ENCODE peak calls at places on chromosomes 4 and X, in five cellular contexts. B is neural progenitor cell; M is mammary epithelial cell; F is sigmoid colon; Z is CD8-positive, alpha-beta T cell. P is an unnamed sample. For H3K36me3 and H3K27me3, the result is how much of the 10 kb centered on the place peaks cover.

GRCh38 chr4:120853101-120853940 is 69.2 kb downstream of the PRDM5 start:
- DNase-seq in Z (no peak), B (no peak), F (no peak), M (no peak), P (no peak)

GRCh38 chr4:16824278-16824806 is 74.1 kb downstream of the LDB2 start:
- DNase-seq in F (no peak), Z (no peak), M (no peak), B (no peak), P (no peak)

GRCh38 chr4:21733894-21734630 is 214.5 kb downstream of the KCNIP4 start:
- DNase-seq in F (no peak), Z (no peak), M (no peak), B (no peak), P (no peak)

GRCh38 chr4:61443813-61444510 is 243.8 kb downstream of the ADGRL3 start:
- DNase-seq in M (peak), F (no peak), Z (no peak), B (no peak), P (no peak)

GRCh38 chr4:153916273-153916755 is 127.4 kb upstream of the SFRP2 start:
- DNase-seq in Z (no peak), M (no peak), F (no peak), B (no peak), P (no peak)

GRCh38 chr4:53321151-53321987 is 44.5 kb downstream of the SCFD2 start:
- DNase-seq in Z (no peak), F (no peak), B (no peak), M (peak), P (no peak)

GRCh38 chrX:9326369-9326768 is 138.5 kb upstream of the TBL1X start:
- DNase-seq in Z (no peak), M (no peak), B (no peak), F (no peak), P (no peak)

GRCh38 chrX:154351183-154352011 is 23.0 kb downstream of the FLNA start:
- DNase-seq in M (no peak), Z (peak), B (no peak), F (no peak), P (peak)

GRCh38 chr4:81506731-81507130 is 35.0 kb upstream of the RASGEF1B start:
- DNase-seq in B (no peak), Z (no peak), M (no peak), F (no peak), P (no peak)

GRCh38 chr4:143287571-143287923 is 49.1 kb upstream of the GAB1 start:
- DNase-seq in F (no peak), Z (no peak), B (peak), M (no peak), P (peak)

GRCh38 chr4:139241784-139242151 is 38.3 kb downstream of the MGARP start:
- DNase-seq in B (no peak), M (no peak), Z (no peak), F (no peak), P (no peak)

GRCh38 chrX:109632906-109633504 is 8.0 kb upstream of the KCNE5 start:
- DNase-seq in M (no peak), Z (no peak), B (peak), F (no peak), P (peak)

GRCh38 chr4:23966720-23967119 is 76.9 kb upstream of the PPARGC1A start:
- DNase-seq in F (no peak), Z (no peak), M (no peak), B (peak), P (peak)

GRCh38 chrX:106921637-106922036 is 1.4 kb downstream of the CLDN2 start:
- DNase-seq in B (no peak), F (no peak), Z (no peak), M (no peak), P (no peak)

GRCh38 chr4:114807759-114808404 is 209.3 kb downstream of the UGT8 start:
- DNase-seq in M (peak), F (no peak), B (peak), Z (no peak), P (peak)

GRCh38 chrX:123167621-123168020 is 16.5 kb upstream of the GRIA3 start:
- DNase-seq in F (no peak), Z (no peak), B (no peak), M (no peak), P (no peak)

GRCh38 chrX:110055616-110056015 is 52.7 kb downstream of the TMEM164 start:
- DNase-seq in Z (no peak), F (no peak), B (no peak), M (no peak), P (no peak)

GRCh38 chr4:79621061-79621460 is 213.0 kb upstream of the GK2 start:
- DNase-seq in Z (no peak), B (no peak), F (no peak), M (no peak), P (no peak)

GRCh38 chrX:68894513-68895338 is 65.9 kb downstream of the EFNB1 start:
- DNase-seq in Z (peak), M (peak), F (peak), B (peak), P (peak)

GRCh38 chrX:42776195-42776594 is 1.8 kb downstream of the PPP1R2C start:
- DNase-seq in Z (no peak), F (no peak), B (no peak), M (no peak), P (no peak)

GRCh38 chrX:93259029-93259428 is 414.3 kb downstream of the NAP1L3 start:
- DNase-seq in B (no peak), M (no peak), Z (no peak), F (no peak), P (no peak)
- H3K36me3 ChIP-seq in B (under half), M (under half), Z (under half), F (under half), P (under half)

DNA sequence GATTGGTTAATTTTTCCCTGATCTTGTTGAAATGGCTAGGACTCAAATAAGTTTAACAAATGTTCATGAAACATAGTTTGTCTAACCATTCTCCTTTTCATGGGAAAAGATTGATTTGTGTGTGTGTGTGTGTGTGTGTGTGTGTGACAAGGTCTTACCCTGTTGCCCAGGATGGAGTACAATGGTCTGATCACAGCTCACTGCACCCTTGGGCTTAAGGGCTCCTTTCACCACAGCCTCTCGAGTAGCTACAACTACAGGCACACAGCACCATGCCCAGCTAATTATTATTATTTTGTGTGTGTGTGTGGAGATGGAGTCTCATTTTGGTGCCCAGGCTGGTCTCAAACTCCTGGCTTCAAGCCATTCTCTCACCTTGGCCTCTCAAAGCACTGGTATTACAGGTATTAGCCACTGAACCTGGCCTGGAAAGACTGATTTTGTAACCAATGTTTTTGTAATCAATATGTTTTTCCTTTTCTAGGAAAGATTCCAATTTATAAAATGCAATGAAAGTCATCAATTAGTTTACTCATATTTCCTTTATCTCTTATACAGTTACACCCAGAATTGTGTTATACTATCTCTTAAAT is 139.3 kb downstream of the CPE start:
- DNase-seq in Z (no peak), B (no peak), F (no peak), M (no peak), P (no peak)
- H3K4me3 ChIP-seq in Z (no peak), B (no peak), F (no peak), M (no peak), P (no peak)

GRCh38 chrX:12581546-12581945 is 209.7 kb upstream of the PRPS2 start:
- DNase-seq in Z (no peak), F (no peak), M (peak), B (no peak), P (peak)

GRCh38 chrX:12580548-12580947 is 210.7 kb upstream of the PRPS2 start:
- DNase-seq in F (no peak), M (peak), B (no peak), Z (no peak), P (no peak)

GRCh38 chrX:12579311-12579710 is 211.9 kb upstream of the PRPS2 start:
- DNase-seq in F (no peak), M (no peak), B (no peak), Z (no peak), P (no peak)

DNA sequence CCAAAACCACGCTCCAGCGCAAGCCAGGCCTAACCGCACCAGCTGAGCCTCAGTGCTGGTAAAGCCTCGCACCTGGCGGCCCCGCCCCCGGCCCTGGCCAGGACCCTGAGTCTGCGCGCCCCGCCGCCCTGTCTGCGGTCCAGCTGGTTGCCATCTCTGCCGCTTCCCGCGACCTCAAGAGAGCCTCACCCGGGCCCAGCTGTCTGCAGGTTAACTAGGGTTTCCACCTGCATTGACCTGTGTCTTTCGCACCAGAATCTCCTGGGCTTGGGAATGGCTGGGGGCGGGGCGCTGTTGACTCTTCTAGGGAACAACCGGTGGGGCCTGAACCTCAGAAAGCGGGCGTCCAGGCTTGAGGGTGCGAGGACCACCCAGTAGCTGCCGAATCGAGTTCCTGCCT is 207.7 kb upstream of the PRPS2 start:
- DNase-seq in B (no peak), Z (no peak), F (no peak), M (no peak), P (peak)
- H3K27me3 ChIP-seq in B (under half), Z (under half), F (under half), M (under half), P (under half)

GRCh38 chr4:88040707-88041106 is 33.3 kb downstream of the PKD2 start:
- DNase-seq in Z (no peak), M (no peak), F (no peak), B (no peak), P (no peak)

GRCh38 chr4:88043001-88043400 is 35.6 kb downstream of the PKD2 start:
- DNase-seq in M (no peak), F (no peak), B (no peak), Z (no peak), P (no peak)

GRCh38 chr4:88037936-88038335 is 30.5 kb downstream of the PKD2 start:
- DNase-seq in F (no peak), Z (no peak), M (no peak), B (no peak), P (no peak)

GRCh38 chr4:88043586-88044340 is 36.3 kb downstream of the PKD2 start:
- DNase-seq in F (no peak), Z (no peak), B (no peak), M (no peak), P (no peak)

GRCh38 chr4:88041626-88042025 is 34.2 kb downstream of the PKD2 start:
- DNase-seq in F (no peak), M (no peak), Z (no peak), B (no peak), P (no peak)
- H3K36me3 ChIP-seq in F (under half), M (under half), Z (under half), B (under half), P (under half)

DNA sequence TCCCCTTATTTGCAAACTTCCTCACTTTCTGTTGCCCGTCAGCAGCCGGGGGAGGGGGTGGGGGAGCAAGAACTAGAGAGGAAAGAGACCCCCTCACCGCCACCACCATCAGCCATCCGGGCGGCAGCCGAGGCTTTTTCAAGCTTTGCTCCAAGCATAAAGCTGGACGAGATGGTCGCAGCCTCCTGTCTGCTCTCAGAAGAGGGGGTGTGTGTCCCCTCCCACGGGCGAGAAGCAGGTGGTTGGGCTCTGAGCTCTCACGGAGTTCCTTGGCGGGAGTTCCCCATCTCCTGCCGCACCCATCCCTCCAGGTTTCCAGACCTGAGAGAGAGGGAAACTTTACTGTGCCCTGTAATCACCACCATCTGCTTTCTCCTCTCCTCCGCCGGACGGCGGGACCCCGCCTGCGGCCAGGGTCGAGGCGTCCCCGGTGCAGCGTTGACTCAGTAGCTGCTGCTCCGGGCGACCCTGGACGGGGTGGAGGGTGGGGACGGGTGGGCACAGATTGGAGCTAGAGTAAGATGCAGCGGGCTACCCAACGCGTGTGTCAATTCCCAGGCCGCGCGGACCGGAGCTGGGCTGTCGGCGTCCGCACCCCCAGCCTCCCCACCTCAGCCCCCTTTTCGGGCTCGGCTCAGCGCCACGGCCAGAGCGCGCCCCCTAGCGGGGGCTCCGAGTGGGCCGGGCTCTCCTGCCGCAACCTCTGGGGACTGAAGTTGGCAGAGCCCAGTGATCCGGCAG is 4.8 kb upstream of the ARX start:
- DNase-seq in B (peak), Z (no peak), M (no peak), F (no peak), P (peak)
- H3K4me3 ChIP-seq in B (peak), Z (no peak), M (peak), F (no peak), P (peak)

DNA sequence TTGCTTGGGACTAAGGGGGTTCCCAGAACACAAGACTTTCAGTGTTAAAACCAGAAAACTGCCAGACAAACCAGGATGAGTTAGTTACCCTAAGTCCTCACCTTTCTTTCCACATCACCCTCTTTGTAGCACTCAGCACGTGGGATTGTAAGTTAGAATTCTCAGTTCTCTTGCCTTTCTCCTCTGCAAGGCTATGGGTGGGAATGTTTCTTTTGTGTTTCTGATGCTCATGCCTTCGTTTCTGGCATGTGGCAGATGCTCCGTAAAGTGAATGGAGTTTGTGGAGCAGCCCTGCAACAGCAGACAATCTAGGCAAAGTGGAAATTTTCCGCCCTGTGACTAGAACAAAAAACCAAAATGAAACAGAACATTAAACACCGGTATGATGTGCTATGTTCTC is 64.7 kb upstream of the SPP1 start:
- DNase-seq in M (no peak), F (no peak), B (peak), Z (no peak), P (no peak)
- H3K27me3 ChIP-seq in M (under half), F (under half), B (under half), Z (under half), P (under half)

P was measured in H7.